ENCODE peak calls at places on chromosomes 6 and 20, in four cellular contexts. P, C, I and S are unnamed samples.

GRCh38 chr6:134372603-134373281 is 54.8 kb upstream of the SGK1 start:
- DNase-seq in P (no peak), C (no peak), I (peak), S (no peak)

GRCh38 chr20:48921883-48922867 is 664 bp downstream of the ARFGEF2 start:
- DNase-seq in P (no peak), C (no peak), I (peak), S (peak)

GRCh38 chr6:107849325-107849724 is 25.2 kb upstream of the SCML4 start:
- DNase-seq in P (no peak), C (no peak), I (no peak), S (no peak)

GRCh38 chr6:79985128-79985527 is 19.3 kb upstream of the TTK start:
- DNase-seq in P (no peak), C (no peak), I (no peak), S (no peak)

GRCh38 chr6:138527376-138528092 is 28.2 kb upstream of the NHSL1 start:
- DNase-seq in P (no peak), C (no peak), I (no peak), S (peak)

GRCh38 chr6:21842875-21843274 is 249.3 kb downstream of the SOX4 start:
- DNase-seq in P (no peak), C (no peak), I (no peak), S (peak)

GRCh38 chr6:82248233-82248735 is 740 bp upstream of the IBTK start:
- DNase-seq in P (no peak), C (no peak), I (peak), S (peak)

GRCh38 chr20:843908-844307 is 10.4 kb downstream of the FAM110A start:
- DNase-seq in P (no peak), C (no peak), I (no peak), S (no peak)

GRCh38 chr20:43667341-43668132 is 623 bp downstream of the MYBL2 start:
- DNase-seq in P (no peak), C (peak), I (no peak), S (peak)

GRCh38 chr20:2820084-2820895 is 4.1 kb downstream of the TMEM239 start:
- DNase-seq in P (no peak), C (peak), I (peak), S (peak)

GRCh38 chr20:63698739-63699465 is 2.5 kb downstream of the TNFRSF6B start:
- DNase-seq in P (no peak), C (peak), I (peak), S (peak)

GRCh38 chr20:62149532-62150235 is 6.1 kb downstream of the SS18L1 start:
- DNase-seq in P (no peak), C (peak), I (peak), S (peak)

GRCh38 chr6:62891065-62891647 is 320.1 kb upstream of the FKBP1C start:
- DNase-seq in P (no peak), C (no peak), I (no peak), S (peak)

GRCh38 chr20:12171927-12172581 is 254.4 kb downstream of the BTBD3 start:
- DNase-seq in P (no peak), C (no peak), I (peak), S (no peak)

GRCh38 chr6:166262738-166263515 is 45.3 kb downstream of the PRR18 start:
- DNase-seq in P (no peak), C (no peak), I (no peak), S (no peak)

GRCh38 chr6:166258854-166259276 is 49.3 kb downstream of the PRR18 start:
- DNase-seq in P (no peak), C (no peak), I (no peak), S (no peak)

GRCh38 chr6:166253277-166254229 is 54.6 kb downstream of the PRR18 start:
- DNase-seq in P (no peak), C (peak), I (no peak), S (peak)

GRCh38 chr6:166259296-166259977 is 48.8 kb downstream of the PRR18 start:
- DNase-seq in P (no peak), C (no peak), I (no peak), S (no peak)

GRCh38 chr6:166257911-166258318 is 50.3 kb downstream of the PRR18 start:
- DNase-seq in P (no peak), C (no peak), I (no peak), S (peak)
- H4K8ac ChIP-seq in P (no peak), C (no peak), I (no peak), S (no peak)

DNA sequence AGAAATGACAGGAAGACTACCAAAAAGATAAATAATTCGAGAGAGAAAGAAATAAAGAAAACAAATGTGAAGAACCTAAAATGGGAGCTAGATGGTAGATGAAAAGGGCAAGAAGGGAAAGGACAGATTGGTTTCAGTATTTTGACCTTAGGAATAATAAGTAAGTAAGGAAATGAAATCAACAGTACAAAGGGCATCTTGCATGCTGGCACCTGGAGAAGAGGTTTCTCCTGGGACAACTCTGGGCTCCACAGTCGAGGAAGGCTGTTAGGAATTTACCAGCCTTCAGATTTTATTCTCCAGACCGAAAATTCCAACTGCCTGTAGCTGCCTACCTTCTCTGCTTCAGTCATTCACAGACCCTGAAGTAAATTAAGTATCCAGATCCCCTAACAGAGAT is 80.5 kb downstream of the SMLR1 start:
- DNase-seq in P (no peak), C (no peak), I (no peak), S (no peak)
- H3K4me2 ChIP-seq in P (no peak), C (no peak), I (peak), S (no peak)

DNA sequence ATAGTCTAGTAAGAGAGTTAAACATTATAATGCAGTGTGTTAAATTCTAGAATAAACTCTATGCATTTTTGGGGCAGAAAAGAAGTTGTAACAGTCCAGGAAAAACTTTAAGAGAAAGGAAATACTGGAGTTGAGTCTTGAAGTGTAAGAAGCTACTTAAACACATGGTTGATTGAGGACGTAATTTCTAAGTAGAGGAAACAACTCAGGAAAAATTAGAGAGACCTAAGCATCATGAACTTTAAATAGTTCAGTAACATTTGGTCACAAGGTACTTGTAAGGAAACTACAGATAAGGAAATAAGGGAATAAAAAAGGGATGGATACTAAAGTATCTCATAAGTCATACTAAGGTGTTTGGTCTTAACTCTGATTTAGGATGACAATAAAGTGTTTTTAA is 4.7 kb upstream of the TRDN start:
- DNase-seq in P (no peak), C (no peak), I (no peak), S (no peak)
- H4K5ac ChIP-seq in P (no peak), C (no peak), I (no peak), S (no peak)

GRCh38 chr20:31843288-31843687 is 2.1 kb downstream of the FOXS1 start:
- DNase-seq in P (no peak), C (no peak), I (no peak), S (no peak)

GRCh38 chr20:31842471-31843157 is 2.8 kb downstream of the FOXS1 start:
- DNase-seq in P (no peak), C (no peak), I (peak), S (no peak)

GRCh38 chr20:31840906-31841816 is 4.2 kb downstream of the FOXS1 start:
- DNase-seq in P (no peak), C (no peak), I (no peak), S (no peak)

GRCh38 chr20:31843881-31844280 is 1.5 kb downstream of the FOXS1 start:
- DNase-seq in P (no peak), C (no peak), I (no peak), S (no peak)

DNA sequence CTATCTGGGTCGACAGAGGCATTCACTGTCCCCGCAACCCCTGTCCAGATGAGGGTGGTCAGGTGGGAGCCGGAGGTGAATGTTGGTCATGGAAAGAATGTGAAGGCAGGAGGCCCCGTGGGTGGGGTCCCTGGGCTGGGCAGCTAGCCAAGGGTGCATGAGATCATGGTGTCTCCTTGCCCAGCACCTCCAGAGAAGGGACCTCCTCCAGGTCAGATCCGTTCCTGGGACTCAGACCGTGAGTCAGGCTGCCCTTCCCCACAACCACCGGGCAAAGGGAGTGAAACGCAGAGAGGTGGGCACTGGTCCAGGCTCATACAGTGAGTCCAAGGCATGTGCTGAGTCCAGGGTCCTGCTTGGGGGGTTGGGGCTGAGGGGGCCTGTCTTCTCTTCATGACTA is 3.5 kb downstream of the FOXS1 start:
- DNase-seq in P (no peak), C (no peak), I (peak), S (no peak)
- H4K8ac ChIP-seq in P (no peak), C (no peak), I (no peak), S (no peak)